ENCODE peak calls at places on chromosome 4, in four cellular contexts. U is cardiac fibroblast; C is CD4-positive, CD25-positive, alpha-beta regulatory T cell; M is neural progenitor cell. L is an unnamed sample.

GRCh38 chr4:86015412-86016350 is 344.2 kb downstream of the MAPK10 start:
- DNase-seq in U (no peak), C (no peak), M (no peak), L (peak)

GRCh38 chr4:3640587-3640962 is 108.4 kb upstream of the LRPAP1 start:
- DNase-seq in U (no peak), C (no peak), M (no peak), L (peak)

GRCh38 chr4:173522874-173523395 is 7.1 kb downstream of the HAND2 start:
- DNase-seq in U (peak), C (no peak), M (no peak), L (peak)

GRCh38 chr4:26727849-26728248 is 132.8 kb upstream of the STIM2 start:
- DNase-seq in U (no peak), C (no peak), M (no peak), L (no peak)

GRCh38 chr4:119581480-119581879 is 47.1 kb downstream of the PDE5A start:
- DNase-seq in U (no peak), C (no peak), M (no peak), L (no peak)

GRCh38 chr4:105923507-105924238 is 28.4 kb downstream of the NPNT start:
- DNase-seq in U (peak), C (no peak), M (peak), L (no peak)

GRCh38 chr4:6111354-6111930 is 88.9 kb downstream of the JAKMIP1 start:
- DNase-seq in U (no peak), C (no peak), M (no peak), L (no peak)

GRCh38 chr4:2929469-2929868 is 33.7 kb downstream of the NOP14 start:
- DNase-seq in U (no peak), C (no peak), M (no peak), L (no peak)

GRCh38 chr4:41213563-41214157 is 682 bp downstream of the APBB2 start:
- DNase-seq in U (no peak), C (no peak), M (no peak), L (no peak)

GRCh38 chr4:27056281-27056680 is 195.6 kb downstream of the STIM2 start:
- DNase-seq in U (no peak), C (no peak), M (no peak), L (no peak)

GRCh38 chr4:45554423-45554822 is 569.4 kb downstream of the GABRG1 start:
- DNase-seq in U (no peak), C (no peak), M (no peak), L (no peak)

GRCh38 chr4:57103051-57103450 is 7.1 kb downstream of the IGFBP7 start:
- DNase-seq in U (peak), C (no peak), M (no peak), L (peak)